ENCODE peak calls at places on chromosome 11, in four cellular contexts. B, F, O and Q are unnamed samples.

GRCh38 chr11:72443016-72443415 is 8.7 kb upstream of the CLPB start:
- DNase-seq in B (no peak), F (no peak), O (no peak), Q (no peak)

GRCh38 chr11:24153337-24153736 is 343.5 kb upstream of the LUZP2 start:
- DNase-seq in B (no peak), F (no peak), O (no peak), Q (no peak)

GRCh38 chr11:119388103-119388502 is 6.6 kb upstream of the USP2 start:
- DNase-seq in B (no peak), F (no peak), O (no peak), Q (no peak)

GRCh38 chr11:62799486-62799885 is 5.8 kb downstream of the NXF1 start:
- DNase-seq in B (no peak), F (no peak), O (no peak), Q (no peak)

GRCh38 chr11:2206291-2206690 is 34.7 kb upstream of the TH start:
- DNase-seq in B (no peak), F (no peak), O (peak; percentile 5), Q (peak; percentile 33)

GRCh38 chr11:95884364-95884763 is 39.5 kb downstream of the MTMR2 start:
- DNase-seq in B (no peak), F (no peak), O (no peak), Q (no peak)

GRCh38 chr11:87398913-87399312 is 361.2 kb downstream of the TMEM135 start:
- DNase-seq in B (no peak), F (no peak), O (no peak), Q (no peak)

GRCh38 chr11:94938399-94939055 is 34.8 kb downstream of the CWC15 start:
- DNase-seq in B (no peak), F (no peak), O (no peak), Q (no peak)

GRCh38 chr11:115928811-115929210 is 424.6 kb upstream of the CADM1 start:
- DNase-seq in B (no peak), F (no peak), O (no peak), Q (no peak)

GRCh38 chr11:119091966-119092879 is 7.5 kb downstream of the HMBS start:
- DNase-seq in B (no peak), F (no peak), O (peak; percentile 7), Q (no peak)

GRCh38 chr11:131600591-131600990 is 230.2 kb downstream of the NTM start:
- DNase-seq in B (no peak), F (no peak), O (no peak), Q (no peak)

GRCh38 chr11:111777094-111778046 is 11.2 kb upstream of the PPP2R1B start:
- DNase-seq in B (peak; percentile 82), F (peak; percentile 52), O (peak; percentile 67), Q (no peak)

GRCh38 chr11:70931430-70931829 is 320.9 kb downstream of the SHANK2 start:
- DNase-seq in B (no peak), F (no peak), O (no peak), Q (no peak)

GRCh38 chr11:112634551-112634950 is 326.7 kb upstream of the NCAM1 start:
- DNase-seq in B (no peak), F (no peak), O (no peak), Q (no peak)

GRCh38 chr11:66421492-66422205 is 814 bp downstream of the NPAS4 start:
- DNase-seq in B (peak; percentile 78), F (peak; percentile 37), O (peak; percentile 86), Q (peak; percentile 85)

GRCh38 chr11:67033661-67034166 is 10.8 kb downstream of the SYT12 start:
- DNase-seq in B (no peak), F (no peak), O (no peak), Q (no peak)

GRCh38 chr11:2844116-2844515 is 41.5 kb downstream of the CDKN1C start:
- DNase-seq in B (no peak), F (no peak), O (no peak), Q (no peak)

GRCh38 chr11:104043137-104043536 is 6.7 kb downstream of the DDI1 start:
- DNase-seq in B (no peak), F (no peak), O (no peak), Q (no peak)

GRCh38 chr11:126718319-126718718 is 282.3 kb downstream of the KIRREL3 start:
- DNase-seq in B (no peak), F (no peak), O (no peak), Q (no peak)

GRCh38 chr11:88181776-88182175 is 6.5 kb upstream of the RAB38 start:
- DNase-seq in B (no peak), F (no peak), O (no peak), Q (no peak)

GRCh38 chr11:86172894-86173293 is 71.7 kb upstream of the EED start:
- DNase-seq in B (no peak), F (no peak), O (no peak), Q (no peak)

GRCh38 chr11:126426820-126427749 is 71.6 kb downstream of the ST3GAL4 start:
- DNase-seq in B (no peak), F (no peak), O (no peak), Q (no peak)

GRCh38 chr11:109986488-109986887 is 106.7 kb upstream of the ZC3H12C start:
- DNase-seq in B (no peak), F (no peak), O (no peak), Q (no peak)

GRCh38 chr11:131744847-131745246 is 374.4 kb downstream of the NTM start:
- DNase-seq in B (no peak), F (no peak), O (no peak), Q (no peak)

GRCh38 chr11:64001552-64002427 is 15.6 kb downstream of the OTUB1 start:
- DNase-seq in B (no peak), F (no peak), O (no peak), Q (no peak)

GRCh38 chr11:45924036-45924915 is 1.8 kb downstream of the LARGE2 start:
- DNase-seq in B (no peak), F (no peak), O (no peak), Q (no peak)

GRCh38 chr11:57464343-57465181 is 4.2 kb downstream of the RTN4RL2 start:
- DNase-seq in B (no peak), F (no peak), O (peak; percentile 60), Q (no peak)

GRCh38 chr11:45798793-45799441 is 6.0 kb upstream of the SLC35C1 start:
- DNase-seq in B (peak; percentile 59), F (no peak), O (no peak), Q (no peak)

GRCh38 chr11:106329273-106330018 is 252.0 kb downstream of the AASDHPPT start:
- DNase-seq in B (no peak), F (no peak), O (no peak), Q (no peak)

GRCh38 chr11:111733655-111734088 is 32.5 kb downstream of the PPP2R1B start:
- DNase-seq in B (no peak), F (no peak), O (no peak), Q (no peak)

GRCh38 chr11:127454856-127455255 is 454.3 kb upstream of the KIRREL3 start:
- DNase-seq in B (no peak), F (no peak), O (no peak), Q (no peak)

GRCh38 chr11:125084057-125084416 is 20.9 kb downstream of the SLC37A2 start:
- DNase-seq in B (no peak), F (no peak), O (no peak), Q (no peak)

GRCh38 chr11:118921121-118921928 is 4.4 kb downstream of the BCL9L start:
- DNase-seq in B (peak; percentile 94), F (no peak), O (no peak), Q (no peak)

GRCh38 chr11:91691872-91692271 is 532.7 kb upstream of the FAT3 start:
- DNase-seq in B (no peak), F (no peak), O (no peak), Q (no peak)

GRCh38 chr11:77151804-77152513 is 23.9 kb downstream of the MYO7A start:
- DNase-seq in B (no peak), F (peak; percentile 5), O (no peak), Q (no peak)

GRCh38 chr11:118435233-118435892 is 929 bp upstream of the KMT2A start:
- DNase-seq in B (peak; percentile 75), F (no peak), O (peak; percentile 70), Q (peak; percentile 84)

GRCh38 chr11:66240781-66241136 is 27.7 kb upstream of the RAB1B start:
- DNase-seq in B (no peak), F (no peak), O (no peak), Q (no peak)

GRCh38 chr11:132119573-132119972 is 749.2 kb downstream of the NTM start:
- DNase-seq in B (no peak), F (no peak), O (no peak), Q (no peak)

GRCh38 chr11:92979176-92979575 is 9.7 kb downstream of the MTNR1B start:
- DNase-seq in B (no peak), F (no peak), O (no peak), Q (no peak)
- TF ChIP-seq BRCA1 in B (no peak), F (no peak), O (no peak), Q (no peak)

GRCh38 chr11:114261791-114262190 is 34.4 kb upstream of the NNMT start:
- DNase-seq in B (no peak), F (no peak), O (no peak), Q (no peak)
- TF ChIP-seq GABPA in B (no peak), F (no peak), O (no peak), Q (no peak)

GRCh38 chr11:123478352-123478986 is 48.4 kb downstream of the GRAMD1B start:
- DNase-seq in B (peak; percentile 64), F (peak; percentile 60), O (peak; percentile 61), Q (peak; percentile 62)

GRCh38 chr11:123474994-123475393 is 44.9 kb downstream of the GRAMD1B start:
- DNase-seq in B (no peak), F (no peak), O (no peak), Q (no peak)

GRCh38 chr11:123477205-123477907 is 47.3 kb downstream of the GRAMD1B start:
- DNase-seq in B (no peak), F (no peak), O (no peak), Q (no peak)

GRCh38 chr11:123473941-123474668 is 44.0 kb downstream of the GRAMD1B start:
- DNase-seq in B (no peak), F (no peak), O (no peak), Q (no peak)

GRCh38 chr11:123475478-123475877 is 45.4 kb downstream of the GRAMD1B start:
- DNase-seq in B (no peak), F (no peak), O (no peak), Q (no peak)
- TF ChIP-seq BRCA1 in B (no peak), F (no peak), O (no peak), Q (no peak)

GRCh38 chr11:68842427-68843051 is 823 bp upstream of the CPT1A start:
- DNase-seq in B (no peak), F (no peak), O (no peak), Q (no peak)

GRCh38 chr11:68843703-68844312 is 2.1 kb upstream of the CPT1A start:
- DNase-seq in B (peak; percentile 67), F (no peak), O (no peak), Q (peak; percentile 85)

GRCh38 chr11:68844376-68844775 is 2.7 kb upstream of the CPT1A start:
- DNase-seq in B (no peak), F (no peak), O (no peak), Q (no peak)

GRCh38 chr11:68841718-68842426 is at the start of gene CPT1A:
- DNase-seq in B (no peak), F (no peak), O (peak; percentile 92), Q (no peak)

GRCh38 chr11:68843052-68843561 is 1.4 kb upstream of the CPT1A start:
- DNase-seq in B (no peak), F (no peak), O (no peak), Q (no peak)
- TF ChIP-seq GABPA in B (no peak), F (no peak), O (no peak), Q (no peak)

GRCh38 chr11:16252373-16252772 is 104.0 kb downstream of the SOX6 start:
- DNase-seq in B (peak; percentile 12), F (no peak), O (peak; percentile 20), Q (no peak)
- TF ChIP-seq BRCA1 in B (no peak), F (no peak), O (no peak), Q (no peak)

GRCh38 chr11:59666969-59667368 is 1.9 kb downstream of the PATL1 start:
- DNase-seq in B (no peak), F (no peak), O (no peak), Q (no peak)
- TF ChIP-seq GABPA in B (no peak), F (no peak), O (no peak), Q (no peak)